ENCODE peak calls at places on chromosomes 7 and 10, in five cellular contexts. G is endothelial cell; N is NCI-H510A; R is hypothalamus; O is naive thymus-derived CD8-positive, alpha-beta T cell. W is an unnamed sample.

GRCh38 chr7:104040666-104041065 is 51.2 kb upstream of the RELN start:
- DNase-seq in R (no peak), G (no peak), O (no peak), N (no peak), W (no peak)

GRCh38 chr7:159015081-159015893 is 129.4 kb downstream of the VIPR2 start:
- DNase-seq in G (no peak), R (no peak), N (no peak), O (no peak), W (no peak)

GRCh38 chr10:102283890-102284289 is 38.6 kb downstream of the GBF1 start:
- DNase-seq in G (no peak), R (no peak), O (no peak), N (no peak), W (no peak)

GRCh38 chr7:23622469-23622868 is 25.3 kb downstream of the CCDC126 start:
- DNase-seq in R (no peak), N (no peak), O (no peak), G (no peak), W (no peak)

GRCh38 chr7:106190589-106191330 is 78.6 kb upstream of the SYPL1 start:
- DNase-seq in R (no peak), N (no peak), O (no peak), G (peak), W (no peak)

GRCh38 chr10:68212721-68213352 is 19.1 kb downstream of the ATOH7 start:
- DNase-seq in O (no peak), N (no peak), G (no peak), R (no peak), W (no peak)

GRCh38 chr7:51070163-51070562 is 246.4 kb downstream of the COBL start:
- DNase-seq in O (no peak), R (no peak), G (no peak), N (no peak), W (no peak)

GRCh38 chr7:74297516-74298233 is 8.5 kb downstream of the CLIP2 start:
- DNase-seq in N (no peak), G (no peak), R (no peak), O (no peak), W (no peak)

GRCh38 chr10:89591796-89592271 is 53.2 kb downstream of the PANK1 start:
- DNase-seq in G (no peak), O (no peak), N (no peak), R (no peak), W (no peak)

GRCh38 chr7:80335473-80336232 is 176.2 kb downstream of the GNAT3 start:
- DNase-seq in G (no peak), O (no peak), N (peak), R (no peak), W (no peak)

GRCh38 chr10:10460452-10460851 is 557.2 kb upstream of the CELF2 start:
- DNase-seq in G (no peak), N (no peak), O (no peak), R (no peak), W (no peak)

GRCh38 chr10:78408671-78409472 is 375.2 kb downstream of the RPS24 start:
- DNase-seq in G (no peak), R (peak), N (peak), O (no peak), W (no peak)

GRCh38 chr7:6272481-6273323 is at the start of gene CYTH3:
- DNase-seq in G (peak), R (peak), O (peak), N (peak), W (no peak)

GRCh38 chr7:31066516-31067130 is 14.5 kb downstream of the ADCYAP1R1 start:
- DNase-seq in O (no peak), R (no peak), G (no peak), N (no peak), W (no peak)

GRCh38 chr10:128542659-128543058 is 416.4 kb upstream of the MKI67 start:
- DNase-seq in R (no peak), N (no peak), O (no peak), G (no peak), W (no peak)

GRCh38 chr7:105769951-105770628 is 106.3 kb downstream of the ATXN7L1 start:
- DNase-seq in R (no peak), O (no peak), G (no peak), N (no peak), W (no peak)

GRCh38 chr7:51062222-51062987 is 254.2 kb downstream of the COBL start:
- DNase-seq in O (no peak), N (peak), G (no peak), R (no peak), W (peak)

GRCh38 chr7:106165328-106165727 is 53.2 kb upstream of the SYPL1 start:
- DNase-seq in N (no peak), G (no peak), R (no peak), O (no peak), W (no peak)

GRCh38 chr10:30671011-30671616 is 41.6 kb upstream of the LYZL2 start:
- DNase-seq in N (no peak), R (no peak), O (no peak), G (peak), W (peak)

GRCh38 chr7:92159-92767 is 100.1 kb upstream of the FAM20C start:
- DNase-seq in R (no peak), N (no peak), G (no peak), O (no peak), W (no peak)

GRCh38 chr10:70830185-70830584 is 14.4 kb downstream of the SGPL1 start:
- DNase-seq in N (no peak), O (no peak), G (no peak), R (no peak), W (no peak)

GRCh38 chr10:124212702-124213101 is 119.3 kb upstream of the CHST15 start:
- DNase-seq in R (no peak), N (no peak), O (no peak), G (no peak), W (no peak)

GRCh38 chr10:69498711-69499471 is 47.6 kb downstream of the TSPAN15 start:
- DNase-seq in R (no peak), G (no peak), N (no peak), O (no peak), W (no peak)

GRCh38 chr7:2016761-2017482 is 215.8 kb downstream of the MAD1L1 start:
- DNase-seq in O (no peak), N (peak), R (no peak), G (no peak), W (no peak)

GRCh38 chr7:100897111-100897608 is 1.5 kb upstream of the ACHE start:
- DNase-seq in O (peak), G (peak), N (no peak), R (peak), W (no peak)

GRCh38 chr7:31955641-31956040 is 114.6 kb downstream of the PDE1C start:
- DNase-seq in N (no peak), R (no peak), O (no peak), G (no peak), W (no peak)

GRCh38 chr7:136874393-136875032 is 6.1 kb downstream of the CHRM2 start:
- DNase-seq in N (no peak), O (no peak), R (no peak), G (no peak), W (no peak)

GRCh38 chr7:108598153-108598552 is 28.5 kb downstream of the DNAJB9 start:
- DNase-seq in R (no peak), N (peak), G (no peak), O (no peak), W (no peak)

GRCh38 chr10:94315975-94316464 is 46.7 kb downstream of the NOC3L start:
- DNase-seq in O (no peak), R (no peak), N (no peak), G (no peak), W (no peak)

GRCh38 chr10:75542084-75542483 is 110.7 kb downstream of the LRMDA start:
- DNase-seq in N (no peak), G (no peak), R (no peak), O (no peak), W (no peak)

W was measured in NCI-H187 treated with DMSO at 0.1 percent for 48 hours.